ENCODE peak calls at places on chromosome 18, in seven cellular contexts. H is ovary, F is pancreas, S is heart right ventricle, I is neural progenitor cell, J is lung, N is psoas muscle. O is an unnamed sample.

GRCh38 chr18:23137788-23138216 is 2.5 kb downstream of the CABLES1 start:
- DNase-seq in H (no peak), F (no peak), S (no peak), I (no peak), J (no peak), N (no peak), O (no peak)

GRCh38 chr18:830315-830901 is 18.4 kb upstream of the YES1 start:
- DNase-seq in H (no peak), F (no peak), S (peak), I (peak), J (no peak), N (no peak), O (peak)

GRCh38 chr18:9609190-9609589 is 5.2 kb downstream of the PPP4R1 start:
- DNase-seq in H (no peak), F (no peak), S (no peak), I (no peak), J (no peak), N (no peak), O (no peak)

GRCh38 chr18:45576906-45577305 is 38.4 kb upstream of the SLC14A2 start:
- DNase-seq in H (no peak), F (no peak), S (no peak), I (no peak), J (no peak), N (no peak), O (no peak)

GRCh38 chr18:35525795-35526475 is 28.2 kb upstream of the INO80C start:
- DNase-seq in H (no peak), F (no peak), S (no peak), I (no peak), J (no peak), N (no peak), O (peak)

GRCh38 chr18:59685501-59685900 is 11.7 kb downstream of the CCBE1 start:
- DNase-seq in H (no peak), F (no peak), S (no peak), I (no peak), J (no peak), N (no peak), O (no peak)

GRCh38 chr18:79442508-79443221 is 46.9 kb downstream of the NFATC1 start:
- DNase-seq in H (no peak), F (no peak), S (no peak), I (no peak), J (no peak), N (peak), O (no peak)

GRCh38 chr18:75276813-75277628 is 66.4 kb downstream of the TSHZ1 start:
- DNase-seq in H (no peak), F (no peak), S (no peak), I (no peak), J (peak), N (no peak), O (no peak)

GRCh38 chr18:25239636-25240468 is 112.1 kb downstream of the ZNF521 start:
- DNase-seq in H (no peak), F (no peak), S (no peak), I (no peak), J (no peak), N (no peak), O (no peak)

GRCh38 chr18:63747006-63747405 is 28.2 kb upstream of the SERPINB7 start:
- DNase-seq in H (no peak), F (no peak), S (no peak), I (no peak), J (no peak), N (no peak), O (no peak)

GRCh38 chr18:63736856-63737255 is 34.1 kb downstream of the SERPINB11 start:
- DNase-seq in H (no peak), F (no peak), S (no peak), I (no peak), J (no peak), N (no peak), O (no peak)

GRCh38 chr18:63741769-63742168 is 33.4 kb upstream of the SERPINB7 start:
- DNase-seq in H (no peak), F (no peak), S (no peak), I (no peak), J (no peak), N (no peak), O (no peak)
- TF ChIP-seq CTCF in H (no peak), F (no peak), S (no peak), I (peak), J (no peak), N (no peak), O (no peak)

GRCh38 chr18:50093366-50093765 is 101.6 kb downstream of the MYO5B start:
- DNase-seq in H (no peak), F (no peak), S (no peak), I (no peak), J (no peak), N (no peak), O (no peak)

GRCh38 chr18:50092250-50092780 is 102.6 kb downstream of the MYO5B start:
- DNase-seq in H (no peak), F (no peak), S (no peak), I (peak), J (no peak), N (no peak), O (no peak)

GRCh38 chr18:50089702-50090101 is 105.2 kb downstream of the MYO5B start:
- DNase-seq in H (no peak), F (no peak), S (no peak), I (no peak), J (no peak), N (no peak), O (no peak)

GRCh38 chr18:50090370-50091312 is 104.3 kb downstream of the MYO5B start:
- DNase-seq in H (no peak), F (no peak), S (no peak), I (no peak), J (no peak), N (no peak), O (no peak)

GRCh38 chr18:50091495-50092249 is 103.3 kb downstream of the MYO5B start:
- DNase-seq in H (no peak), F (no peak), S (no peak), I (no peak), J (no peak), N (no peak), O (no peak)
- H3K27ac ChIP-seq in H (no peak), F (no peak), S (no peak), I (no peak), J (no peak), N (peak), O (no peak)

GRCh38 chr18:69599377-69599776 is 198.7 kb downstream of the DOK6 start:
- DNase-seq in H (no peak), F (no peak), S (no peak), I (no peak), J (no peak), N (no peak), O (no peak)

GRCh38 chr18:69596345-69596744 is 195.7 kb downstream of the DOK6 start:
- DNase-seq in H (no peak), F (no peak), S (no peak), I (no peak), J (no peak), N (no peak), O (no peak)

GRCh38 chr18:69597561-69597960 is 196.9 kb downstream of the DOK6 start:
- DNase-seq in H (no peak), F (no peak), S (no peak), I (no peak), J (no peak), N (no peak), O (no peak)
- TF ChIP-seq CTCF in H (no peak), F (no peak), S (no peak), I (no peak), J (no peak), N (no peak), O (no peak)

GRCh38 chr18:54130631-54131030 is 93.8 kb downstream of the MBD2 start:
- DNase-seq in H (no peak), F (no peak), S (no peak), I (peak), J (no peak), N (no peak), O (no peak)
- H3K27ac ChIP-seq in H (no peak), F (no peak), S (no peak), I (peak), J (no peak), N (no peak), O (no peak)

DNA sequence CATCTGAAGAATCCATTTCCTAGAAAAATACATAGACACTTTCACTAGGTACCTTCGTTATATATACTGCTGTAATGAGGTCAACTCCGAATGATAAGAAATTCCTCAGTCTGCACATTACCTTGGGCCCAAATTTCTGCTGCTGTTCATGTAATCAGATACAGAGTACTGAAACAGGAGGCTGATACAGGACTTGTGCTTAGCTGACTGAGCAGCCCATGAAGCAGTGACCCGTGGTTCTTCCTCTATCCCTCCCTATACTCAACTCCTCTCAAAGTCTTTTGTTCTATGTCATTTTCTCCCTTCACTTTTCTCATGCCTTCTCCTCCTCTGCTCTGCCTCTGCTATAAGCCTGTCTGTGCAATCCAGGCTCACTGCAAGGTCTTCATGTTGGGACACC is 57.5 kb upstream of the ST8SIA5 start:
- DNase-seq in H (no peak), F (no peak), S (no peak), I (peak), J (no peak), N (no peak), O (no peak)
- TF ChIP-seq CTCF in H (no peak), F (no peak), S (no peak), I (no peak), J (no peak), N (no peak), O (no peak)

GRCh38 chr18:61543518-61543917 is 210.3 kb downstream of the CDH20 start:
- DNase-seq in H (no peak), F (no peak), S (no peak), I (no peak), J (no peak), N (no peak), O (no peak)

GRCh38 chr18:61545281-61546245 is 212.3 kb downstream of the CDH20 start:
- DNase-seq in H (no peak), F (no peak), S (no peak), I (no peak), J (no peak), N (no peak), O (no peak)

GRCh38 chr18:61544178-61544577 is 210.9 kb downstream of the CDH20 start:
- DNase-seq in H (no peak), F (no peak), S (no peak), I (peak), J (no peak), N (no peak), O (peak)

GRCh38 chr18:61542596-61542995 is 209.4 kb downstream of the CDH20 start:
- DNase-seq in H (no peak), F (no peak), S (no peak), I (no peak), J (no peak), N (no peak), O (no peak)

DNA sequence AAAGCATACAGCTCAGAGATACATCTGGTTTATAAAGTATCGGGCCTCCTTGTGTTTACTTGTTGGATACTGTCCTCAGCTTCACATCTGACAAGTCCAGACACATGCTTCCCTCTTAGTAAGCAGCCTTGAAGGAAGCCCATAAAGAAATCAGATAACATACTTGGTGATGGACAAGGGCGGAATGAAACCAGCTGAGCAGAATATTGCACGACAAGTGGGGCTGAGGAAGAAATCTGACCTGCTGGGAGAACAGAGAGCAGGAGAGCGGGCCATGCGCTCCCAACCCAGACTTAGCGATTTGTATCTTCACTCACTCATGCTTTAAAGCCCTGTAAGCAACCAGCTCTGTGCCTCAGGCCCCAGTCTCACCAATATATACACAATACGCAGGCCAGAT is 208.4 kb downstream of the CDH20 start:
- DNase-seq in H (no peak), F (no peak), S (no peak), I (no peak), J (no peak), N (no peak), O (no peak)
- H3K27ac ChIP-seq in H (no peak), F (no peak), S (no peak), I (no peak), J (no peak), N (no peak), O (no peak)

GRCh38 chr18:71398530-71398929 is 1109.7 kb downstream of the SOCS6 start:
- DNase-seq in H (no peak), F (no peak), S (no peak), I (peak), J (no peak), N (no peak), O (no peak)
- TF ChIP-seq CTCF in H (no peak), F (no peak), S (no peak), I (peak), J (no peak), N (no peak), O (no peak)

GRCh38 chr18:3821524-3821923 is 371.6 kb downstream of the TGIF1 start:
- DNase-seq in H (no peak), F (no peak), S (no peak), I (no peak), J (no peak), N (no peak), O (no peak)

GRCh38 chr18:3819933-3820332 is 370.0 kb downstream of the TGIF1 start:
- DNase-seq in H (no peak), F (no peak), S (no peak), I (no peak), J (no peak), N (no peak), O (no peak)

GRCh38 chr18:3814840-3815239 is 364.9 kb downstream of the TGIF1 start:
- DNase-seq in H (no peak), F (no peak), S (no peak), I (no peak), J (no peak), N (no peak), O (no peak)

GRCh38 chr18:3815991-3816390 is 366.0 kb downstream of the TGIF1 start:
- DNase-seq in H (no peak), F (no peak), S (no peak), I (no peak), J (no peak), N (no peak), O (no peak)

DNA sequence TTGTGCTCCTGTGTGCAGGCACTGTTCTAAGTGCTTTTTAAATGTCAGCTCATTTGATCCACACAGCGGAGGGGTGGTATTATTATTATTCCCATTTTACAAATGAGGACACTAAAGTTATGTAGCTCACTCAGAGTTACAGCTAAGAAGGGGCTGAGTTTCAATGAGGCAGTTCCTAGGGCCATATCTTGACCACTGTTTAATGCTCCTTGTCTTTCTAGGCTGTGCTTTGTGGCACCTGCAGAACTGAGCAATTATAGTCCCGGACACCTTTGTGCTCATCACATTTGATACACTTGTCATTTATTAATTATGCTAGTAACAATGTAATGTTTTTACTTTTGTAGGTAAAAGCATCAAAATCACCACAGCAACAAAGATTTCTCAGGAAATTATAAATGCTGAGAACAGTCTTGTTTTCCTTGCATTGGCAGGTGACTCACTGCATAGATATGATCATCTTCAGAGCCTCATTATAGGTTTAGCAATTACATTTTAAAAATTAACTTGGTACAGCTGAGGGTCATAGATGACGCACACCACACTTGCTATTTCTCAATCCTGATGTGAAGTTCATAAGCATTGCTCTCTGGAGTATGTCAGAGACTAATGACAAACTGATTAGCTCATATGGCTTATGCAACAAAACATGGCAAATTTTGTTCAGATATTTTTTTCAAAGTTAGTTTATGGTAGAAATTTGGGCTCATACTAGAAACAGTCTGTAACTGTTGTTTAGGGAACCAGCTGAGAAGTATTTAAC is 366.8 kb downstream of the TGIF1 start:
- DNase-seq in H (no peak), F (no peak), S (no peak), I (no peak), J (peak), N (no peak), O (no peak)
- H3K27ac ChIP-seq in H (no peak), F (no peak), S (no peak), I (peak), J (no peak), N (no peak), O (no peak)

GRCh38 chr18:57025525-57025924 is 121.4 kb upstream of the BOD1L2 start:
- DNase-seq in H (no peak), F (no peak), S (no peak), I (no peak), J (no peak), N (no peak), O (no peak)

GRCh38 chr18:57027190-57027708 is 119.6 kb upstream of the BOD1L2 start:
- DNase-seq in H (no peak), F (no peak), S (no peak), I (no peak), J (no peak), N (no peak), O (no peak)

GRCh38 chr18:57026316-57026715 is 120.6 kb upstream of the BOD1L2 start:
- DNase-seq in H (no peak), F (no peak), S (no peak), I (no peak), J (no peak), N (no peak), O (no peak)

GRCh38 chr18:57030417-57030816 is 116.5 kb upstream of the BOD1L2 start:
- DNase-seq in H (no peak), F (no peak), S (no peak), I (no peak), J (no peak), N (no peak), O (no peak)

DNA sequence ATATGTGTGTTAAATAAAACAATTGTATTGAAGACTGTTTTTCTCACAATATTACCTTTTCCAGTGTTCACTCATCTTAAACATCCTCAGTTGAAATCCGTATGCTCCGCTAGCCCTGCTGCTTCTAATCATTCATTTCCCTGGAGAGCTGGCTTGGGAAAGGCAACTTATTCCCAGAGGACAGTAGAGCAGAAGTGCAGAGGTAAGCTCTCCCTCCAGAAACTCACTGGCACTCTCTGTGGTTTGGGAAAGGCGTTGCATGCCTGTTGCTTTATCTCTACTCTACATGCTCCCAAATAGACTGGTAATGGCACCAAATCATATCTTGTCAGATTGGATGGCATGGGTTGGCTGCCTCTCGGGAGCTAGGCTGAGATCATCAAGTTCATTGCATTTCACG is 117.1 kb upstream of the BOD1L2 start:
- DNase-seq in H (no peak), F (no peak), S (no peak), I (peak), J (no peak), N (no peak), O (no peak)
- TF ChIP-seq CTCF in H (no peak), F (no peak), S (no peak), I (peak), J (no peak), N (no peak), O (no peak)